ENCODE peak calls at places on chromosomes 6 and 20, in four cellular contexts. One of them, this sample, is unnamed.

GRCh38 chr6:166236586-166236985 is 68.9 kb upstream of the TBXT start:
- DNase-seq in pancreas: no peak
- DNase-seq in transverse colon: no peak
- DNase-seq in IMR-90: no peak
- DNase-seq in this sample: peak

GRCh38 chr6:45430590-45431202 is 53.0 kb upstream of the SUPT3H start:
- DNase-seq in pancreas: no peak
- DNase-seq in transverse colon: no peak
- DNase-seq in IMR-90: no peak
- DNase-seq in this sample: no peak

GRCh38 chr6:20319520-20320357 is 81.9 kb upstream of the E2F3 start:
- DNase-seq in pancreas: no peak
- DNase-seq in transverse colon: peak
- DNase-seq in IMR-90: no peak
- DNase-seq in this sample: peak

GRCh38 chr6:44176935-44177509 is 18.4 kb downstream of the CAPN11 start:
- DNase-seq in pancreas: no peak
- DNase-seq in transverse colon: no peak
- DNase-seq in IMR-90: no peak
- DNase-seq in this sample: no peak

GRCh38 chr6:46091080-46091478 is 38.7 kb upstream of the ENPP4 start:
- DNase-seq in pancreas: no peak
- DNase-seq in transverse colon: no peak
- DNase-seq in IMR-90: no peak
- DNase-seq in this sample: no peak

GRCh38 chr6:167803816-167804215 is 22.9 kb upstream of the AFDN start:
- DNase-seq in pancreas: no peak
- DNase-seq in transverse colon: no peak
- DNase-seq in IMR-90: no peak
- DNase-seq in this sample: no peak

GRCh38 chr6:27593861-27594260 is 121.0 kb upstream of the ZNF184 start:
- DNase-seq in pancreas: no peak
- DNase-seq in transverse colon: no peak
- DNase-seq in IMR-90: no peak
- DNase-seq in this sample: no peak

GRCh38 chr20:52490715-52491430 is 299.3 kb upstream of the ZFP64 start:
- DNase-seq in pancreas: no peak
- DNase-seq in transverse colon: no peak
- DNase-seq in IMR-90: peak
- DNase-seq in this sample: no peak

GRCh38 chr6:145067430-145067829 is 667.9 kb downstream of the EPM2A start:
- DNase-seq in pancreas: no peak
- DNase-seq in transverse colon: no peak
- DNase-seq in IMR-90: peak
- DNase-seq in this sample: no peak

GRCh38 chr20:9458075-9458818 is 56.1 kb upstream of the LAMP5 start:
- DNase-seq in pancreas: no peak
- DNase-seq in transverse colon: no peak
- DNase-seq in IMR-90: peak
- DNase-seq in this sample: no peak

GRCh38 chr6:148758492-148758891 is 11.7 kb downstream of the UST start:
- DNase-seq in pancreas: no peak
- DNase-seq in transverse colon: peak
- DNase-seq in IMR-90: no peak
- DNase-seq in this sample: no peak

GRCh38 chr6:8268156-8268555 is 165.8 kb upstream of the EEF1E1 start:
- DNase-seq in pancreas: no peak
- DNase-seq in transverse colon: no peak
- DNase-seq in IMR-90: no peak
- DNase-seq in this sample: no peak

GRCh38 chr6:26493258-26493657 is 6.8 kb upstream of the BTN1A1 start:
- DNase-seq in pancreas: no peak
- DNase-seq in transverse colon: no peak
- DNase-seq in IMR-90: peak
- DNase-seq in this sample: no peak

GRCh38 chr20:46350201-46350985 is 42.1 kb upstream of the CDH22 start:
- DNase-seq in pancreas: no peak
- DNase-seq in transverse colon: peak
- DNase-seq in IMR-90: peak
- DNase-seq in this sample: no peak

GRCh38 chr6:129502261-129502660 is 207.7 kb downstream of the ARHGAP18 start:
- DNase-seq in pancreas: no peak
- DNase-seq in transverse colon: no peak
- DNase-seq in IMR-90: peak
- DNase-seq in this sample: no peak

GRCh38 chr6:8059129-8059528 is 5.1 kb downstream of the BLOC1S5 start:
- DNase-seq in pancreas: no peak
- DNase-seq in transverse colon: no peak
- DNase-seq in IMR-90: peak
- DNase-seq in this sample: no peak

GRCh38 chr6:66731310-66731709 is 1024.3 kb upstream of the EYS start:
- DNase-seq in pancreas: no peak
- DNase-seq in transverse colon: no peak
- DNase-seq in IMR-90: no peak
- DNase-seq in this sample: no peak

GRCh38 chr6:45470131-45470738 is 92.5 kb upstream of the SUPT3H start:
- DNase-seq in pancreas: no peak
- DNase-seq in transverse colon: no peak
- DNase-seq in IMR-90: no peak
- DNase-seq in this sample: no peak

GRCh38 chr20:21396045-21396893 is 1.1 kb downstream of the NKX2-4 start:
- DNase-seq in pancreas: peak
- DNase-seq in transverse colon: no peak
- DNase-seq in IMR-90: no peak
- DNase-seq in this sample: peak

GRCh38 chr6:152206072-152206818 is 398.8 kb downstream of the ESR1 start:
- DNase-seq in pancreas: peak
- DNase-seq in transverse colon: peak
- DNase-seq in IMR-90: peak
- DNase-seq in this sample: no peak

GRCh38 chr6:140073456-140073855 is 699.0 kb upstream of the CITED2 start:
- DNase-seq in pancreas: no peak
- DNase-seq in transverse colon: no peak
- DNase-seq in IMR-90: peak
- DNase-seq in this sample: no peak

GRCh38 chr6:126886106-126886505 is 232.4 kb upstream of the RSPO3 start:
- DNase-seq in pancreas: no peak
- DNase-seq in transverse colon: no peak
- DNase-seq in IMR-90: no peak
- DNase-seq in this sample: no peak

DNA sequence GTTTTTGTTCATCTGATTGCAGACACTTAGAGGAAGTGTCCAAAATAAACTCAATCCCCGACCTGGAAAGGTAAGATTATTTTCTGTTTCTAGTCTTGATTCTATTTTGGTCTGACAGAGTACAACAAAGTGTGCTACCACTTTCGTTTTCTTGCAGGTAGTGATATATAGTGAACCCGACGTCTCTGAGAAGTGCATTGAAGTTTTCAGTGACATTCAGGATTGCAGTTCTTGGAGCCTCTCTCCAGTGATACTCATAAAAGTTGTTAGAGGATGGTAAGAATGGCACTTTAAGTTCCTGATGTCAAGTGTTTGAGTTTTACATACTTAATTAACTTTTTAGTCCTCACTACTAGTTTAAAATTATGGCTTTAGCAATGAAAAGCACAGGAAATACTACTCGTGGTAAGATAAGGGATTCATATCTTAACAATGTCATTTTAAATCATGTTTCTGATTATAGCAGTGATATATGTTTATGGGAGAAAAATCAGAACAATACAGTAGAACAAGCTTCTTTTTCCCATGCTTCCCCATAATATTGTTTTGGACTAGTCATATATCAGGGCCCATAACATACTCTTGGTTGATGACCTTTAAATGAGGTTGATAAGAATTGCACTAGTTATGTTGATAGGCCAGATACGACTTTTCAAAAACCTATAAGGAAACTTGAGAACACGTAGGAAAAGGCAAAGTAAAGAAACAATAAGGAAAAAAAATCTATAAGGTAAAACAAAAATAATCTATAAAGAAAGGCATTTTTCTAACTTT is 104.0 kb downstream of the RTN4IP1 start:
- DNase-seq in pancreas: no peak
- DNase-seq in transverse colon: no peak
- DNase-seq in IMR-90: no peak
- DNase-seq in this sample: no peak
- H3K27ac ChIP-seq in pancreas: no peak
- H3K27ac ChIP-seq in transverse colon: peak
- H3K27ac ChIP-seq in IMR-90: no peak
- H3K27ac ChIP-seq in this sample: peak

DNA sequence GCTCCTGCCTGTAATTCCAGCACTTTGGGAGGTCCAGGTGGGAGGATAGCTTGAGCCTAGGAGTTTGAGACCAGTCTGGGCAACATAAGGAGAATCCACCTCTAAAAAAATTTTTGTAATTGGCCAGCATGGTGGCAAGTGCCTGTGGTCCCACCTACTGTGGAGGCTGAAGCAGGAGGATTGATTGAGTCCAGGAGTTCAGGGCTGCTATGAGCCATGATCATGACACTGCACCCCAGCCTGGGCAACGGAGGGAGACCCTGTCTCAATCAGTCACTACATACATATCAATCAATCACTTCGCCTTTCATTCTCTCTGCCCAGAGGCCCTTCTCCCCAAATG is 1.1 kb upstream of the STK38 start:
- DNase-seq in pancreas: no peak
- DNase-seq in transverse colon: no peak
- DNase-seq in IMR-90: no peak
- DNase-seq in this sample: no peak
- H3K27ac ChIP-seq in pancreas: no peak
- H3K27ac ChIP-seq in transverse colon: peak
- H3K27ac ChIP-seq in IMR-90: no peak
- H3K27ac ChIP-seq in this sample: no peak

DNA sequence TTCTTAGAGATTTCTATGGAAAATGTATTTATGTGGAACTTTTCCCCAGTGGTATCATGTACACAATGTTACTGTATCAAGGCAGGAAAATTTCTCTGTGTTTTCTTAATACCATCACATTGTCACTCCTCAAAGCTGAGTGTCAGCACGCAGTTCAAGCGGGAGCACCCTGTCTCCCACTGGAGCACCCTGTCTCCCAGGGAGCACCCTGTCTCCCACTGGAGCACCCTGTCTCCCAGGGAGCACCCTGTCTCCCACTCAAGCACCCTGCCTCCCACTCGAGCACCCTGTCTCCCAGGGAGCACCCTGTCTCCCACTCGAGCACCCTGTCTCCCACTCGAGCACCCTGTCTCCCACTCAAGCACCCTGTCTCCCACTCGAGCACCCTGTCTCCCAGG is 51.3 kb downstream of the PSMG4 start:
- DNase-seq in pancreas: no peak
- DNase-seq in transverse colon: no peak
- DNase-seq in IMR-90: no peak
- DNase-seq in this sample: no peak
- H3K27ac ChIP-seq in pancreas: peak
- H3K27ac ChIP-seq in transverse colon: no peak
- H3K27ac ChIP-seq in IMR-90: no peak
- H3K27ac ChIP-seq in this sample: no peak

GRCh38 chr6:163285689-163286088 is 128.8 kb upstream of the QKI start:
- DNase-seq in pancreas: no peak
- DNase-seq in transverse colon: no peak
- DNase-seq in IMR-90: no peak
- DNase-seq in this sample: no peak

GRCh38 chr6:163287626-163288025 is 126.9 kb upstream of the QKI start:
- DNase-seq in pancreas: no peak
- DNase-seq in transverse colon: no peak
- DNase-seq in IMR-90: no peak
- DNase-seq in this sample: no peak

GRCh38 chr6:163281661-163282060 is 132.9 kb upstream of the QKI start:
- DNase-seq in pancreas: no peak
- DNase-seq in transverse colon: no peak
- DNase-seq in IMR-90: no peak
- DNase-seq in this sample: no peak

GRCh38 chr6:163284151-163284550 is 130.4 kb upstream of the QKI start:
- DNase-seq in pancreas: no peak
- DNase-seq in transverse colon: no peak
- DNase-seq in IMR-90: no peak
- DNase-seq in this sample: no peak

DNA sequence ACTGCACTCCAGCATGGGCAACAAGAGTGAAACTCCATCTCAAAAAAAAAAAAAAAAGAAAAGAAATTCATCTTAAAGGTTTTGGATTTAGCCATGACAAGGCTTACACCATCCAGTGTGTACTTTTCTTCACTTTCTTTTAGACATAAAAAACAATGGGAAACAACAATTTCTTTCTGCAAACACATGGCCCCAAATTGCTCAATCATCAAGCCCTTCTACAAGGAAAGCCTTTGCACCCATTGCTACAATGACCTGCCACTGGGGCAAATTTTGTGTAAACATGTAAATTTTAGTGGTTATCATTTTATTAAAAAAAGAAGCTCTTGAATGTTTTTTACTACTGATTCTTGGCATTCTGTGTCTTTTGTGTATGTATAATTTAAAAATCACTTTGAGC is 131.8 kb upstream of the QKI start:
- DNase-seq in pancreas: no peak
- DNase-seq in transverse colon: no peak
- DNase-seq in IMR-90: no peak
- DNase-seq in this sample: no peak
- H3K27ac ChIP-seq in pancreas: no peak
- H3K27ac ChIP-seq in transverse colon: no peak
- H3K27ac ChIP-seq in IMR-90: no peak
- H3K27ac ChIP-seq in this sample: no peak

GRCh38 chr20:58595167-58595566 is 55.9 kb upstream of the STX16 start:
- DNase-seq in pancreas: no peak
- DNase-seq in transverse colon: no peak
- DNase-seq in IMR-90: no peak
- DNase-seq in this sample: no peak
- H3K27ac ChIP-seq in pancreas: no peak
- H3K27ac ChIP-seq in transverse colon: no peak
- H3K27ac ChIP-seq in IMR-90: no peak
- H3K27ac ChIP-seq in this sample: no peak

DNA sequence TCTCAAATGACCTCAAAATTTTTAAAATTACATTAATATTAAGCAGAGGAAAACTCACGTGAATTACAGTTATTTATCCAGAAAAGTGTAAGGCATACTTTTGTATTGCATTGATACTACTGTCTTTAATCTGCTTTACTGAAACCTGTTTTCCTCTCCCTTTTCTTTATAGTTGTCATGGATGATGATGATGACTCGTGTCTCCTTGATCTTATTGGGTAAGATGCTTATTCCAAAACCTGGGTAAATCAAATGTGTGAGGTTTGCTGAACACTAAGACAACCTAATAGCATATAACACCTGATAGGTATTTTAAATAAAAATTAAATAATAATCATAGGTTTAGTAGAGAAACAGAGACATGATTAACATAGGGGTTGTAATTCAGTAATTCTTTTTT is 40.0 kb downstream of the BICRAL start:
- DNase-seq in pancreas: no peak
- DNase-seq in transverse colon: no peak
- DNase-seq in IMR-90: peak
- DNase-seq in this sample: no peak
- H3K27ac ChIP-seq in pancreas: no peak
- H3K27ac ChIP-seq in transverse colon: peak
- H3K27ac ChIP-seq in IMR-90: no peak
- H3K27ac ChIP-seq in this sample: peak

DNA sequence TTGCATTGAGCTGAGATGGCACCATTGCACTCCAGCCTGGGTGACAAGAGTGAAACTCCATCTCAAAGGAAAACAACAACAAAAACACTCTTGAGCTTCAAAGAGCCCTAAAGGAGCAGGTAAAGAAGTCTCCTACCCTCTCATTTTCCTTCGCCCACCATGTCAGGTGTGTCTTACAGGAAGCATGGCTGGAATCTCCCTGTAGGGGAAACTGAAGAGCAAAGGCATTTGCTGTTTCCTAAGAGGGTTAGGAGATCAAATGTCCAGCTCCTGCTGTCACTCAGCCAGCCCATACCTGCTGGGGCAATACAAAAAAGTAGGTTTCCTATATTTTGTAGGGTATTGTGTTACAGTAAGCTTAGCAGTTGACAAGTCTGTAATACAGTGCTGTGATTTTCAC is 43.3 kb downstream of the SPATA2 start:
- DNase-seq in pancreas: no peak
- DNase-seq in transverse colon: no peak
- DNase-seq in IMR-90: no peak
- DNase-seq in this sample: no peak
- H3K27ac ChIP-seq in pancreas: no peak
- H3K27ac ChIP-seq in transverse colon: no peak
- H3K27ac ChIP-seq in IMR-90: no peak
- H3K27ac ChIP-seq in this sample: no peak

This sample was measured in upper lobe of right lung.